ENCODE peak calls at places on chromosomes 5 and 9, in ten cellular contexts. One of them, this sample, is unnamed.

GRCh38 chr9:137429974-137430722 is 7.0 kb downstream of the NOXA1 start:
- DNase-seq in EL: no peak
- DNase-seq in T-helper 1 cell: no peak
- DNase-seq in stimulated activated CD8-positive, alpha-beta memory T cell treated with anti-CD3 and anti-CD28 coated beads, Interleukin-4, amount 100 ng/mL, for 1 hour: no peak
- DNase-seq in fibroblast of lung: no peak
- DNase-seq in stromal cell of bone marrow: no peak
- DNase-seq in activated T-cell treated with anti-CD3 and anti-CD28 coated beads for 1 hour: no peak
- DNase-seq in cardiac muscle cell: no peak
- DNase-seq in activated naive CD4-positive, alpha-beta T cell treated with Interleukin-2 at 50 U/mL for 16 hours: no peak
- DNase-seq in T1000: no peak
- DNase-seq in this sample: peak

GRCh38 chr5:773517-774264 is 10.8 kb downstream of the ZDHHC11B start:
- DNase-seq in activated naive CD4-positive, alpha-beta T cell treated with Interleukin-2 at 50 U/mL for 16 hours: no peak
- DNase-seq in stimulated activated CD8-positive, alpha-beta memory T cell treated with anti-CD3 and anti-CD28 coated beads, Interleukin-4, amount 100 ng/mL, for 1 hour: no peak
- DNase-seq in T-helper 1 cell: no peak
- DNase-seq in stromal cell of bone marrow: no peak
- DNase-seq in EL: no peak
- DNase-seq in T1000: no peak
- DNase-seq in activated T-cell treated with anti-CD3 and anti-CD28 coated beads for 1 hour: no peak
- DNase-seq in fibroblast of lung: no peak
- DNase-seq in cardiac muscle cell: no peak
- DNase-seq in this sample: no peak

GRCh38 chr5:119943148-119943547 is 313.8 kb downstream of the FAM170A start:
- DNase-seq in T1000: no peak
- DNase-seq in EL: peak
- DNase-seq in cardiac muscle cell: peak
- DNase-seq in T-helper 1 cell: no peak
- DNase-seq in fibroblast of lung: peak
- DNase-seq in stromal cell of bone marrow: peak
- DNase-seq in activated T-cell treated with anti-CD3 and anti-CD28 coated beads for 1 hour: no peak
- DNase-seq in stimulated activated CD8-positive, alpha-beta memory T cell treated with anti-CD3 and anti-CD28 coated beads, Interleukin-4, amount 100 ng/mL, for 1 hour: no peak
- DNase-seq in activated naive CD4-positive, alpha-beta T cell treated with Interleukin-2 at 50 U/mL for 16 hours: no peak
- DNase-seq in this sample: no peak

GRCh38 chr9:130977811-130978221 is 31.2 kb upstream of the LAMC3 start:
- DNase-seq in EL: no peak
- DNase-seq in stromal cell of bone marrow: no peak
- DNase-seq in activated T-cell treated with anti-CD3 and anti-CD28 coated beads for 1 hour: no peak
- DNase-seq in activated naive CD4-positive, alpha-beta T cell treated with Interleukin-2 at 50 U/mL for 16 hours: no peak
- DNase-seq in fibroblast of lung: no peak
- DNase-seq in T-helper 1 cell: no peak
- DNase-seq in T1000: no peak
- DNase-seq in stimulated activated CD8-positive, alpha-beta memory T cell treated with anti-CD3 and anti-CD28 coated beads, Interleukin-4, amount 100 ng/mL, for 1 hour: no peak
- DNase-seq in cardiac muscle cell: no peak
- DNase-seq in this sample: no peak

GRCh38 chr5:170538096-170538465 is 34.3 kb downstream of the KCNIP1 start:
- DNase-seq in cardiac muscle cell: no peak
- DNase-seq in EL: no peak
- DNase-seq in stromal cell of bone marrow: no peak
- DNase-seq in T1000: no peak
- DNase-seq in fibroblast of lung: no peak
- DNase-seq in activated naive CD4-positive, alpha-beta T cell treated with Interleukin-2 at 50 U/mL for 16 hours: no peak
- DNase-seq in stimulated activated CD8-positive, alpha-beta memory T cell treated with anti-CD3 and anti-CD28 coated beads, Interleukin-4, amount 100 ng/mL, for 1 hour: no peak
- DNase-seq in T-helper 1 cell: no peak
- DNase-seq in activated T-cell treated with anti-CD3 and anti-CD28 coated beads for 1 hour: no peak
- DNase-seq in this sample: no peak

GRCh38 chr5:77437194-77437593 is 54.9 kb downstream of the WDR41 start:
- DNase-seq in activated T-cell treated with anti-CD3 and anti-CD28 coated beads for 1 hour: no peak
- DNase-seq in fibroblast of lung: no peak
- DNase-seq in cardiac muscle cell: peak
- DNase-seq in activated naive CD4-positive, alpha-beta T cell treated with Interleukin-2 at 50 U/mL for 16 hours: no peak
- DNase-seq in stimulated activated CD8-positive, alpha-beta memory T cell treated with anti-CD3 and anti-CD28 coated beads, Interleukin-4, amount 100 ng/mL, for 1 hour: no peak
- DNase-seq in T1000: no peak
- DNase-seq in EL: no peak
- DNase-seq in T-helper 1 cell: no peak
- DNase-seq in stromal cell of bone marrow: no peak
- DNase-seq in this sample: no peak

GRCh38 chr5:150059623-150060022 is 26.7 kb downstream of the CSF1R start:
- DNase-seq in fibroblast of lung: no peak
- DNase-seq in T1000: no peak
- DNase-seq in activated naive CD4-positive, alpha-beta T cell treated with Interleukin-2 at 50 U/mL for 16 hours: no peak
- DNase-seq in cardiac muscle cell: no peak
- DNase-seq in EL: no peak
- DNase-seq in T-helper 1 cell: no peak
- DNase-seq in stromal cell of bone marrow: no peak
- DNase-seq in stimulated activated CD8-positive, alpha-beta memory T cell treated with anti-CD3 and anti-CD28 coated beads, Interleukin-4, amount 100 ng/mL, for 1 hour: no peak
- DNase-seq in activated T-cell treated with anti-CD3 and anti-CD28 coated beads for 1 hour: no peak
- DNase-seq in this sample: no peak

GRCh38 chr9:18208166-18209059 is 265.5 kb upstream of the ADAMTSL1 start:
- DNase-seq in stromal cell of bone marrow: peak
- DNase-seq in activated naive CD4-positive, alpha-beta T cell treated with Interleukin-2 at 50 U/mL for 16 hours: no peak
- DNase-seq in EL: peak
- DNase-seq in activated T-cell treated with anti-CD3 and anti-CD28 coated beads for 1 hour: no peak
- DNase-seq in T-helper 1 cell: no peak
- DNase-seq in cardiac muscle cell: peak
- DNase-seq in stimulated activated CD8-positive, alpha-beta memory T cell treated with anti-CD3 and anti-CD28 coated beads, Interleukin-4, amount 100 ng/mL, for 1 hour: no peak
- DNase-seq in T1000: no peak
- DNase-seq in fibroblast of lung: peak
- DNase-seq in this sample: no peak

GRCh38 chr5:109409061-109409843 is 522 bp downstream of the PJA2 start:
- DNase-seq in stromal cell of bone marrow: no peak
- DNase-seq in EL: peak
- DNase-seq in T-helper 1 cell: peak
- DNase-seq in fibroblast of lung: peak
- DNase-seq in activated T-cell treated with anti-CD3 and anti-CD28 coated beads for 1 hour: peak
- DNase-seq in stimulated activated CD8-positive, alpha-beta memory T cell treated with anti-CD3 and anti-CD28 coated beads, Interleukin-4, amount 100 ng/mL, for 1 hour: peak
- DNase-seq in T1000: peak
- DNase-seq in cardiac muscle cell: peak
- DNase-seq in activated naive CD4-positive, alpha-beta T cell treated with Interleukin-2 at 50 U/mL for 16 hours: peak
- DNase-seq in this sample: peak

GRCh38 chr9:89359018-89359417 is 40.7 kb downstream of the SECISBP2 start:
- DNase-seq in stimulated activated CD8-positive, alpha-beta memory T cell treated with anti-CD3 and anti-CD28 coated beads, Interleukin-4, amount 100 ng/mL, for 1 hour: no peak
- DNase-seq in activated naive CD4-positive, alpha-beta T cell treated with Interleukin-2 at 50 U/mL for 16 hours: no peak
- DNase-seq in T1000: no peak
- DNase-seq in activated T-cell treated with anti-CD3 and anti-CD28 coated beads for 1 hour: no peak
- DNase-seq in stromal cell of bone marrow: no peak
- DNase-seq in EL: no peak
- DNase-seq in fibroblast of lung: peak
- DNase-seq in T-helper 1 cell: no peak
- DNase-seq in cardiac muscle cell: no peak
- DNase-seq in this sample: no peak

GRCh38 chr9:15115041-15115440 is 192.0 kb downstream of the TTC39B start:
- DNase-seq in fibroblast of lung: no peak
- DNase-seq in EL: no peak
- DNase-seq in activated T-cell treated with anti-CD3 and anti-CD28 coated beads for 1 hour: no peak
- DNase-seq in cardiac muscle cell: no peak
- DNase-seq in T-helper 1 cell: no peak
- DNase-seq in stromal cell of bone marrow: no peak
- DNase-seq in stimulated activated CD8-positive, alpha-beta memory T cell treated with anti-CD3 and anti-CD28 coated beads, Interleukin-4, amount 100 ng/mL, for 1 hour: no peak
- DNase-seq in activated naive CD4-positive, alpha-beta T cell treated with Interleukin-2 at 50 U/mL for 16 hours: no peak
- DNase-seq in T1000: no peak
- DNase-seq in this sample: no peak

GRCh38 chr5:135212361-135213033 is 178.5 kb upstream of the PITX1 start:
- DNase-seq in activated T-cell treated with anti-CD3 and anti-CD28 coated beads for 1 hour: no peak
- DNase-seq in cardiac muscle cell: no peak
- DNase-seq in T1000: no peak
- DNase-seq in stromal cell of bone marrow: no peak
- DNase-seq in activated naive CD4-positive, alpha-beta T cell treated with Interleukin-2 at 50 U/mL for 16 hours: no peak
- DNase-seq in EL: no peak
- DNase-seq in T-helper 1 cell: no peak
- DNase-seq in fibroblast of lung: no peak
- DNase-seq in stimulated activated CD8-positive, alpha-beta memory T cell treated with anti-CD3 and anti-CD28 coated beads, Interleukin-4, amount 100 ng/mL, for 1 hour: no peak
- DNase-seq in this sample: no peak

GRCh38 chr5:170265527-170265926 is 32.0 kb downstream of the LCP2 start:
- DNase-seq in stromal cell of bone marrow: peak
- DNase-seq in T1000: no peak
- DNase-seq in cardiac muscle cell: peak
- DNase-seq in activated T-cell treated with anti-CD3 and anti-CD28 coated beads for 1 hour: no peak
- DNase-seq in T-helper 1 cell: no peak
- DNase-seq in fibroblast of lung: peak
- DNase-seq in EL: no peak
- DNase-seq in stimulated activated CD8-positive, alpha-beta memory T cell treated with anti-CD3 and anti-CD28 coated beads, Interleukin-4, amount 100 ng/mL, for 1 hour: no peak
- DNase-seq in activated naive CD4-positive, alpha-beta T cell treated with Interleukin-2 at 50 U/mL for 16 hours: no peak
- DNase-seq in this sample: no peak

GRCh38 chr9:99601506-99601905 is 220.2 kb upstream of the NR4A3 start:
- DNase-seq in stimulated activated CD8-positive, alpha-beta memory T cell treated with anti-CD3 and anti-CD28 coated beads, Interleukin-4, amount 100 ng/mL, for 1 hour: no peak
- DNase-seq in stromal cell of bone marrow: no peak
- DNase-seq in activated naive CD4-positive, alpha-beta T cell treated with Interleukin-2 at 50 U/mL for 16 hours: no peak
- DNase-seq in activated T-cell treated with anti-CD3 and anti-CD28 coated beads for 1 hour: no peak
- DNase-seq in fibroblast of lung: no peak
- DNase-seq in EL: no peak
- DNase-seq in cardiac muscle cell: peak
- DNase-seq in T1000: no peak
- DNase-seq in T-helper 1 cell: no peak
- DNase-seq in this sample: no peak

GRCh38 chr9:115522928-115523327 is 405.0 kb upstream of the TNC start:
- DNase-seq in stimulated activated CD8-positive, alpha-beta memory T cell treated with anti-CD3 and anti-CD28 coated beads, Interleukin-4, amount 100 ng/mL, for 1 hour: no peak
- DNase-seq in activated T-cell treated with anti-CD3 and anti-CD28 coated beads for 1 hour: no peak
- DNase-seq in EL: no peak
- DNase-seq in activated naive CD4-positive, alpha-beta T cell treated with Interleukin-2 at 50 U/mL for 16 hours: no peak
- DNase-seq in T-helper 1 cell: no peak
- DNase-seq in stromal cell of bone marrow: no peak
- DNase-seq in T1000: no peak
- DNase-seq in cardiac muscle cell: no peak
- DNase-seq in fibroblast of lung: no peak
- DNase-seq in this sample: no peak

GRCh38 chr5:67156976-67157583 is 39.5 kb downstream of the CD180 start:
- DNase-seq in activated T-cell treated with anti-CD3 and anti-CD28 coated beads for 1 hour: peak
- DNase-seq in stromal cell of bone marrow: no peak
- DNase-seq in T1000: no peak
- DNase-seq in cardiac muscle cell: peak
- DNase-seq in fibroblast of lung: peak
- DNase-seq in stimulated activated CD8-positive, alpha-beta memory T cell treated with anti-CD3 and anti-CD28 coated beads, Interleukin-4, amount 100 ng/mL, for 1 hour: no peak
- DNase-seq in T-helper 1 cell: peak
- DNase-seq in activated naive CD4-positive, alpha-beta T cell treated with Interleukin-2 at 50 U/mL for 16 hours: peak
- DNase-seq in EL: peak
- DNase-seq in this sample: peak

GRCh38 chr9:121055642-121056143 is 5.6 kb upstream of the C5 start:
- DNase-seq in activated naive CD4-positive, alpha-beta T cell treated with Interleukin-2 at 50 U/mL for 16 hours: no peak
- DNase-seq in stromal cell of bone marrow: no peak
- DNase-seq in cardiac muscle cell: peak
- DNase-seq in T-helper 1 cell: no peak
- DNase-seq in stimulated activated CD8-positive, alpha-beta memory T cell treated with anti-CD3 and anti-CD28 coated beads, Interleukin-4, amount 100 ng/mL, for 1 hour: no peak
- DNase-seq in activated T-cell treated with anti-CD3 and anti-CD28 coated beads for 1 hour: no peak
- DNase-seq in EL: peak
- DNase-seq in T1000: no peak
- DNase-seq in fibroblast of lung: no peak
- DNase-seq in this sample: no peak

GRCh38 chr9:95137587-95138145 is 179.8 kb downstream of the FANCC start:
- DNase-seq in stromal cell of bone marrow: no peak
- DNase-seq in fibroblast of lung: no peak
- DNase-seq in T-helper 1 cell: no peak
- DNase-seq in activated naive CD4-positive, alpha-beta T cell treated with Interleukin-2 at 50 U/mL for 16 hours: no peak
- DNase-seq in stimulated activated CD8-positive, alpha-beta memory T cell treated with anti-CD3 and anti-CD28 coated beads, Interleukin-4, amount 100 ng/mL, for 1 hour: no peak
- DNase-seq in T1000: no peak
- DNase-seq in cardiac muscle cell: no peak
- DNase-seq in EL: no peak
- DNase-seq in activated T-cell treated with anti-CD3 and anti-CD28 coated beads for 1 hour: no peak
- DNase-seq in this sample: no peak

GRCh38 chr5:158976035-158976434 is 123.7 kb downstream of the EBF1 start:
- DNase-seq in activated T-cell treated with anti-CD3 and anti-CD28 coated beads for 1 hour: no peak
- DNase-seq in T1000: no peak
- DNase-seq in T-helper 1 cell: no peak
- DNase-seq in activated naive CD4-positive, alpha-beta T cell treated with Interleukin-2 at 50 U/mL for 16 hours: no peak
- DNase-seq in fibroblast of lung: peak
- DNase-seq in stromal cell of bone marrow: peak
- DNase-seq in stimulated activated CD8-positive, alpha-beta memory T cell treated with anti-CD3 and anti-CD28 coated beads, Interleukin-4, amount 100 ng/mL, for 1 hour: no peak
- DNase-seq in cardiac muscle cell: peak
- DNase-seq in EL: peak
- DNase-seq in this sample: no peak

GRCh38 chr9:128903079-128903461 is 17.7 kb upstream of the PHYHD1 start:
- DNase-seq in fibroblast of lung: no peak
- DNase-seq in activated T-cell treated with anti-CD3 and anti-CD28 coated beads for 1 hour: no peak
- DNase-seq in activated naive CD4-positive, alpha-beta T cell treated with Interleukin-2 at 50 U/mL for 16 hours: no peak
- DNase-seq in T1000: no peak
- DNase-seq in stromal cell of bone marrow: no peak
- DNase-seq in EL: no peak
- DNase-seq in stimulated activated CD8-positive, alpha-beta memory T cell treated with anti-CD3 and anti-CD28 coated beads, Interleukin-4, amount 100 ng/mL, for 1 hour: no peak
- DNase-seq in T-helper 1 cell: no peak
- DNase-seq in cardiac muscle cell: no peak
- DNase-seq in this sample: no peak

GRCh38 chr5:132427285-132428146 is 58.0 kb downstream of the SLC22A5 start:
- DNase-seq in EL: no peak
- DNase-seq in T1000: no peak
- DNase-seq in activated naive CD4-positive, alpha-beta T cell treated with Interleukin-2 at 50 U/mL for 16 hours: peak
- DNase-seq in cardiac muscle cell: no peak
- DNase-seq in T-helper 1 cell: peak
- DNase-seq in activated T-cell treated with anti-CD3 and anti-CD28 coated beads for 1 hour: peak
- DNase-seq in stromal cell of bone marrow: no peak
- DNase-seq in stimulated activated CD8-positive, alpha-beta memory T cell treated with anti-CD3 and anti-CD28 coated beads, Interleukin-4, amount 100 ng/mL, for 1 hour: no peak
- DNase-seq in fibroblast of lung: no peak
- DNase-seq in this sample: no peak

GRCh38 chr9:12989669-12990068 is 214.8 kb downstream of the LURAP1L start:
- DNase-seq in cardiac muscle cell: no peak
- DNase-seq in activated T-cell treated with anti-CD3 and anti-CD28 coated beads for 1 hour: no peak
- DNase-seq in T-helper 1 cell: no peak
- DNase-seq in T1000: no peak
- DNase-seq in stromal cell of bone marrow: no peak
- DNase-seq in stimulated activated CD8-positive, alpha-beta memory T cell treated with anti-CD3 and anti-CD28 coated beads, Interleukin-4, amount 100 ng/mL, for 1 hour: no peak
- DNase-seq in activated naive CD4-positive, alpha-beta T cell treated with Interleukin-2 at 50 U/mL for 16 hours: no peak
- DNase-seq in fibroblast of lung: no peak
- DNase-seq in EL: no peak
- DNase-seq in this sample: no peak